ENCODE peak calls at places on chromosomes 12 and 14, in five cellular contexts. A, H, O, K and J are unnamed samples.

GRCh38 chr14:32596390-32596789 is 267.3 kb downstream of the AKAP6 start:
- DNase-seq in A (no peak), O (no peak), H (no peak), K (no peak), J (no peak)

GRCh38 chr12:132525833-132526455 is 36.0 kb downstream of the FBRSL1 start:
- DNase-seq in O (no peak), H (no peak), K (no peak), A (no peak), J (no peak)

GRCh38 chr12:60391791-60392190 is 796.0 kb downstream of the SLC16A7 start:
- DNase-seq in O (no peak), K (no peak), H (no peak), A (no peak), J (no peak)

GRCh38 chr14:63039800-63040380 is 5.4 kb downstream of the KCNH5 start:
- DNase-seq in H (peak), A (peak), O (no peak), K (no peak), J (no peak)

GRCh38 chr12:75389061-75389460 is 1.8 kb upstream of the GLIPR1L2 start:
- DNase-seq in A (peak), O (no peak), K (no peak), H (no peak), J (no peak)

GRCh38 chr12:98438826-98439225 is 76.6 kb upstream of the TMPO start:
- DNase-seq in K (no peak), O (no peak), H (no peak), A (peak), J (no peak)

GRCh38 chr14:52069617-52070431 is 965 bp upstream of the NID2 start:
- DNase-seq in K (no peak), O (no peak), A (peak), H (no peak), J (no peak)

GRCh38 chr14:68819260-68819691 is 26.4 kb upstream of the ZFP36L1 start:
- DNase-seq in H (no peak), K (no peak), A (peak), O (no peak), J (peak)

GRCh38 chr14:60195179-60195810 is 30.1 kb upstream of the DHRS7 start:
- DNase-seq in H (no peak), A (peak), O (no peak), K (no peak), J (no peak)

GRCh38 chr12:122204829-122205589 is 1.5 kb downstream of the B3GNT4 start:
- DNase-seq in A (no peak), O (peak), H (no peak), K (no peak), J (no peak)

GRCh38 chr14:64926398-64926995 is 12.2 kb downstream of the CHURC1 start:
- DNase-seq in H (no peak), K (no peak), A (no peak), O (no peak), J (no peak)

GRCh38 chr12:57212701-57213067 is 3.9 kb upstream of the NXPH4 start:
- DNase-seq in H (no peak), K (no peak), O (no peak), A (no peak), J (no peak)

GRCh38 chr12:55717397-55718007 is 1.7 kb downstream of the BLOC1S1 start:
- DNase-seq in O (no peak), K (no peak), A (no peak), H (no peak), J (no peak)

GRCh38 chr14:75559045-75559444 is 19.4 kb upstream of the FLVCR2 start:
- DNase-seq in K (no peak), H (no peak), O (no peak), A (no peak), J (no peak)

GRCh38 chr14:68574906-68575305 is 218.0 kb downstream of the ZFP36L1 start:
- DNase-seq in K (no peak), A (peak), O (no peak), H (no peak), J (no peak)

GRCh38 chr12:12616512-12617275 is 5.0 kb downstream of the CREBL2 start:
- DNase-seq in O (no peak), K (no peak), A (peak), H (no peak), J (no peak)

GRCh38 chr14:74425525-74426201 is 347 bp downstream of the SYNDIG1L start:
- DNase-seq in O (peak), A (peak), H (no peak), K (no peak), J (no peak)

GRCh38 chr12:125113263-125113662 is 48.0 kb downstream of the AACS start:
- DNase-seq in K (no peak), O (no peak), A (no peak), H (no peak), J (no peak)

GRCh38 chr14:76919811-76920571 is 93.8 kb downstream of the LRRC74A start:
- DNase-seq in K (no peak), O (no peak), H (peak), A (peak), J (no peak)

GRCh38 chr14:64387232-64387737 is 868 bp upstream of the MTHFD1 start:
- DNase-seq in A (peak), K (no peak), O (peak), H (no peak), J (peak)

GRCh38 chr12:49231881-49232650 is 32.8 kb upstream of the TUBA1C start:
- DNase-seq in K (no peak), A (no peak), O (no peak), H (peak), J (no peak)

GRCh38 chr14:35366048-35366428 is 38.5 kb downstream of the NFKBIA start:
- DNase-seq in K (peak), H (no peak), O (no peak), A (peak), J (no peak)

GRCh38 chr12:105051981-105052380 is 32.3 kb downstream of the ALDH1L2 start:
- DNase-seq in O (no peak), K (no peak), A (no peak), H (no peak), J (no peak)

GRCh38 chr12:110563702-110564470 is 19.2 kb downstream of the PPTC7 start:
- DNase-seq in O (no peak), K (no peak), A (peak), H (no peak), J (no peak)

GRCh38 chr14:20597108-20597507 is 5.9 kb upstream of the RNASE12 start:
- DNase-seq in A (no peak), K (no peak), O (no peak), H (no peak), J (no peak)
- H3K4me3 ChIP-seq in A (no peak), K (no peak), O (no peak), H (no peak), J (no peak)

GRCh38 chr14:57533214-57533613 is 39.6 kb upstream of the CCDC198 start:
- DNase-seq in A (peak), O (no peak), H (no peak), K (no peak), J (no peak)
- TF ChIP-seq CTCF in A (peak), O (no peak), H (peak), K (peak), J (peak)

GRCh38 chr12:7061596-7061995 is 1.1 kb downstream of the C1S start:
- DNase-seq in H (no peak), O (peak), A (no peak), K (no peak), J (no peak)
- H3K4me3 ChIP-seq in H (no peak), O (no peak), A (peak), K (peak), J (no peak)

DNA sequence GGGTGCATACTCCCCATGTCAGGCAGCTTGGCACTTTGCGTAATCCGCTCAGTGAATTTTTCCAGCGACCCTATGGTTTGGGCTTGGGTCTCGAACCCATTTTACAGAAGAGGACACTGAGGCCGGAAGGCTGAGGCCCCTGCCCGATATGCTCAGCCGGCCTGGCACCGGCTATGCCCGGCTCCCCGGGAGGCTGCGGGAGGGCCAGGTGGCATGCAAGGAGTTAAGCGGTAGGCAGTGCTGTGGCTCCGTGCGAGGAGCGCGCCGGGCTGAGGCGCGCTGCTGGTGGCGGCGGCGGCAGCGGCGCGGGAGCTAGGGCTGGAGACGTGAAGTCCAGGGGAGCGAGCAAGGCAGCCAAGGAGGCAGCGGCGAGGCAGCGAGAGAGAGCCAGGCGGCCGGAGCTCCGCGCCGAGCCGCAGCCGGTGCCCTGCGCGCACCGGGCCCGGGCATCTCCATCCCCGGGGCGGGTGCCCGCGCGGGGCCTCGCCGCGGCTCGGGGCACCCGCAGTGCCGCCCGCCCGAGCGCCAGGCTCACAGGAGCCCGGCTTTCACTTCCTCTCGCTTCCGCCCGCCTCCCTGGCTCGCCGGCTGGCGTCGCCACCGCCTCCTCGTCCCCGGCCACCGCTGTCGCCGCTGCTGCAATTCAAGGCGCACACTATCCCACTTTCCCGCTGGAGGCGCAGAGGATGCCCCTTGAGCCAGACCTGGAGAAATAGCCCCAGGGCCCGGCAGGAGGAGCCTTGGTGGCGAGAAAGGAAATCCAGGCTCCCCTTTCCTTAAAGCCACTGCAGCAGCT is at the start of gene WSCD2:
- DNase-seq in K (peak), H (peak), O (peak), A (peak), J (no peak)
- TF ChIP-seq CTCF in K (peak), H (peak), O (no peak), A (no peak), J (peak)